ENCODE peak calls at places on chromosomes 2 and 18, in seven cellular contexts. S is GM12865, X is stomach, F is fibroblast of lung, G is SK-N-SH, L is lower leg skin, C is tibial nerve. P is an unnamed sample.

GRCh38 chr2:164014068-164014577 is 278.3 kb upstream of the FIGN start:
- DNase-seq in S (no peak), X (no peak), F (peak), G (no peak), L (no peak), C (no peak), P (peak)

GRCh38 chr2:200756618-200757321 is 54.9 kb upstream of the BZW1 start:
- DNase-seq in S (no peak), X (no peak), F (peak), G (no peak), L (peak), C (no peak), P (peak)

GRCh38 chr2:1588051-1588993 is 156.0 kb downstream of the PXDN start:
- DNase-seq in S (no peak), X (no peak), F (no peak), G (no peak), L (peak), C (no peak), P (no peak)

GRCh38 chr2:237895544-237896506 is 36.4 kb downstream of the RAMP1 start:
- DNase-seq in S (no peak), X (no peak), F (no peak), G (peak), L (peak), C (no peak), P (no peak)

GRCh38 chr18:525066-525797 is 24.7 kb upstream of the COLEC12 start:
- DNase-seq in S (no peak), X (no peak), F (peak), G (no peak), L (no peak), C (no peak), P (peak)

GRCh38 chr18:22114526-22115321 is 54.7 kb upstream of the GATA6 start:
- DNase-seq in S (no peak), X (no peak), F (no peak), G (no peak), L (no peak), C (no peak), P (no peak)

GRCh38 chr2:84855730-84856129 is 25.2 kb downstream of the TRABD2A start:
- DNase-seq in S (no peak), X (no peak), F (no peak), G (no peak), L (peak), C (no peak), P (no peak)

GRCh38 chr2:8169443-8169842 is 512.4 kb upstream of the ID2 start:
- DNase-seq in S (no peak), X (no peak), F (peak), G (no peak), L (no peak), C (no peak), P (no peak)

GRCh38 chr18:56641714-56642331 is 3.4 kb upstream of the TXNL1 start:
- DNase-seq in S (no peak), X (no peak), F (peak), G (no peak), L (no peak), C (no peak), P (no peak)

GRCh38 chr18:79396431-79397287 is 929 bp downstream of the NFATC1 start:
- DNase-seq in S (peak), X (no peak), F (peak), G (no peak), L (no peak), C (no peak), P (no peak)
- TF ChIP-seq CTCF in S (peak), X (no peak), F (no peak), G (no peak), L (no peak), C (no peak), P (peak)

GRCh38 chr2:233363744-233364235 is 9.5 kb downstream of the DGKD start:
- DNase-seq in S (peak), X (no peak), F (no peak), G (no peak), L (no peak), C (no peak), P (no peak)
- H3K4me3 ChIP-seq in S (no peak), X (no peak), F (no peak), G (no peak), L (no peak), C (no peak), P (no peak)

GRCh38 chr2:129903586-129904425 is 75.7 kb upstream of the RAB6C start:
- DNase-seq in S (no peak), X (peak), F (no peak), G (peak), L (peak), C (no peak), P (no peak)
- TF ChIP-seq CTCF in S (no peak), X (no peak), F (no peak), G (no peak), L (no peak), C (no peak), P (peak)

GRCh38 chr2:72048881-72049477 is 98.7 kb downstream of the CYP26B1 start:
- DNase-seq in S (no peak), X (no peak), F (no peak), G (no peak), L (no peak), C (no peak), P (no peak)

GRCh38 chr2:72057308-72057707 is 90.4 kb downstream of the CYP26B1 start:
- DNase-seq in S (no peak), X (no peak), F (no peak), G (no peak), L (no peak), C (no peak), P (no peak)

GRCh38 chr2:72050734-72051133 is 96.9 kb downstream of the CYP26B1 start:
- DNase-seq in S (no peak), X (no peak), F (no peak), G (no peak), L (no peak), C (no peak), P (no peak)

GRCh38 chr2:72051971-72052505 is 95.6 kb downstream of the CYP26B1 start:
- DNase-seq in S (no peak), X (no peak), F (no peak), G (no peak), L (no peak), C (no peak), P (no peak)
- H3K4me3 ChIP-seq in S (no peak), X (no peak), F (no peak), G (no peak), L (no peak), C (no peak), P (no peak)

GRCh38 chr2:208062113-208062512 is 36.8 kb upstream of the PLEKHM3 start:
- DNase-seq in S (peak), X (no peak), F (peak), G (no peak), L (no peak), C (no peak), P (no peak)
- TF ChIP-seq CTCF in S (peak), X (no peak), F (peak), G (peak), L (no peak), C (peak), P (no peak)

P was measured in kidney epithelial cell.